ENCODE peak calls at places on chromosomes 1 and 21, in seven cellular contexts. X is Caco-2; C is neuronal stem cell; B is fibroblast of lung; W is activated naive CD4-positive, alpha-beta T cell treated with anti-CD3 and anti-CD28 coated beads for 36 hours; G is AG09309; T is IMR-90. S is an unnamed sample.

GRCh38 chr21:33047231-33047630 is 21.5 kb downstream of the OLIG2 start:
- DNase-seq in W (no peak), X (no peak), B (peak), G (peak), T (peak), C (no peak), S (peak)

GRCh38 chr1:101238041-101238515 is 1.3 kb downstream of the S1PR1 start:
- DNase-seq in W (peak), X (no peak), B (no peak), G (no peak), C (no peak), T (no peak), S (no peak)

GRCh38 chr1:239718997-239719628 is 332.7 kb downstream of the CHRM3 start:
- DNase-seq in G (no peak), W (peak), B (no peak), T (no peak), X (no peak), C (no peak), S (no peak)

GRCh38 chr1:224786533-224787249 is 142.8 kb upstream of the DNAH14 start:
- DNase-seq in W (no peak), X (no peak), T (peak), C (no peak), B (peak), G (no peak), S (no peak)

GRCh38 chr1:15849775-15850449 is 2.4 kb downstream of the SPEN start:
- DNase-seq in G (no peak), X (peak), C (peak), T (peak), W (peak), B (peak), S (peak)

GRCh38 chr1:100137602-100138001 is 4.6 kb downstream of the TRMT13 start:
- DNase-seq in X (no peak), T (no peak), G (no peak), B (no peak), C (no peak), W (no peak), S (no peak)

GRCh38 chr1:166032901-166033371 is 133.9 kb downstream of the FAM78B start:
- DNase-seq in G (no peak), X (no peak), W (no peak), B (no peak), C (no peak), T (no peak), S (no peak)

GRCh38 chr1:237258871-237259270 is 216.9 kb downstream of the RYR2 start:
- DNase-seq in W (no peak), C (no peak), G (no peak), B (no peak), T (no peak), X (no peak), S (peak)

GRCh38 chr1:167121375-167122120 is 27.7 kb downstream of the STYXL2 start:
- DNase-seq in G (no peak), X (no peak), T (no peak), B (peak), C (no peak), W (peak), S (no peak)

GRCh38 chr1:37533317-37534093 is 18.9 kb upstream of the MEAF6 start:
- DNase-seq in W (no peak), X (no peak), B (no peak), T (no peak), G (no peak), C (no peak), S (no peak)

GRCh38 chr1:162279099-162279498 is 97.6 kb downstream of the SPATA46 start:
- DNase-seq in X (no peak), B (no peak), W (no peak), C (no peak), G (no peak), T (no peak), S (no peak)

GRCh38 chr1:42003433-42003832 is 84.7 kb upstream of the HIVEP3 start:
- DNase-seq in B (no peak), G (no peak), T (no peak), X (no peak), C (no peak), W (no peak), S (no peak)

GRCh38 chr1:181033128-181033798 is 520 bp upstream of the MR1 start:
- DNase-seq in B (no peak), C (no peak), X (no peak), T (peak), G (no peak), W (peak), S (no peak)

GRCh38 chr1:233061265-233061664 is 110.9 kb downstream of the NTPCR start:
- DNase-seq in W (no peak), C (no peak), B (no peak), X (no peak), G (no peak), T (no peak), S (no peak)

GRCh38 chr1:74689800-74690696 is 16.5 kb upstream of the ERICH3 start:
- DNase-seq in W (peak), C (peak), X (peak), B (peak), T (peak), G (peak), S (no peak)

GRCh38 chr1:174815036-174815435 is 184.7 kb upstream of the CACYBP start:
- DNase-seq in B (peak), C (no peak), W (peak), X (no peak), T (peak), G (no peak), S (peak)

GRCh38 chr1:236576004-236576403 is 28.3 kb downstream of the HEATR1 start:
- DNase-seq in C (no peak), W (no peak), G (peak), B (peak), X (no peak), T (peak), S (no peak)

GRCh38 chr1:178500936-178501554 is 4.3 kb upstream of the CLEC20A start:
- DNase-seq in T (no peak), C (no peak), B (no peak), G (no peak), W (no peak), X (no peak), S (no peak)

GRCh38 chr1:180173952-180174351 is 19.3 kb downstream of the QSOX1 start:
- DNase-seq in B (peak), W (no peak), G (no peak), C (no peak), X (no peak), T (peak), S (peak)